ENCODE peak calls at places on chromosomes 6 and 20, in five cellular contexts. Q, B, K, P and I are unnamed samples.

GRCh38 chr6:87182940-87183339 is 27.6 kb downstream of the ZNF292 start:
- DNase-seq in B (no peak), Q (no peak), K (no peak), P (no peak), I (no peak)

GRCh38 chr6:121925024-121925423 is 474.4 kb upstream of the HSF2 start:
- DNase-seq in P (no peak), B (peak; percentile 70), K (no peak), Q (no peak), I (no peak)

GRCh38 chr6:162019311-162019710 is 708.3 kb downstream of the PRKN start:
- DNase-seq in P (no peak), B (no peak), K (no peak), Q (no peak), I (no peak)

GRCh38 chr20:57404419-57405072 is 13.3 kb downstream of the RBM38 start:
- DNase-seq in Q (no peak), B (no peak), K (no peak), P (no peak), I (no peak)

GRCh38 chr6:85864453-85865401 is 222.0 kb upstream of the SYNCRIP start:
- DNase-seq in P (no peak), B (peak; percentile 31), Q (no peak), K (no peak), I (no peak)

GRCh38 chr20:57205625-57206219 is 60.7 kb downstream of the BMP7 start:
- DNase-seq in K (no peak), Q (no peak), P (peak; percentile 20), B (peak; percentile 77), I (peak; percentile 78)

GRCh38 chr6:116011520-116011919 is 49.2 kb downstream of the FRK start:
- DNase-seq in P (no peak), K (no peak), B (no peak), Q (no peak), I (no peak)

GRCh38 chr20:17843246-17844132 is 125.1 kb downstream of the SNX5 start:
- DNase-seq in B (peak; percentile 97), K (peak; percentile 75), P (no peak), Q (no peak), I (peak; percentile 97)

GRCh38 chr6:38152620-38153019 is 333.1 kb downstream of the ZFAND3 start:
- DNase-seq in P (no peak), K (no peak), Q (no peak), B (no peak), I (no peak)

GRCh38 chr20:33986560-33987216 is 7.0 kb upstream of the RALY start:
- DNase-seq in K (no peak), P (no peak), B (no peak), Q (no peak), I (no peak)

GRCh38 chr20:5095931-5096330 is 23.8 kb downstream of the PCNA start:
- DNase-seq in B (no peak), Q (no peak), K (peak; percentile 36), P (no peak), I (no peak)

GRCh38 chr6:123089223-123089622 is 93.2 kb downstream of the CLVS2 start:
- DNase-seq in K (no peak), B (no peak), Q (no peak), P (no peak), I (no peak)

GRCh38 chr6:56087421-56087820 is 160.0 kb downstream of the COL21A1 start:
- DNase-seq in P (no peak), K (no peak), B (peak; percentile 28), Q (no peak), I (no peak)

GRCh38 chr20:49078310-49078709 is 32.2 kb downstream of the CSE1L start:
- DNase-seq in Q (no peak), P (no peak), K (no peak), B (no peak), I (no peak)

GRCh38 chr6:109561844-109562243 is 78.8 kb upstream of the ZBTB24 start:
- DNase-seq in B (no peak), P (no peak), Q (no peak), K (no peak), I (no peak)

GRCh38 chr6:390914-391558 is 516 bp upstream of the IRF4 start:
- DNase-seq in Q (peak; percentile 68), K (no peak), P (no peak), B (no peak), I (no peak)

GRCh38 chr20:42083280-42083679 is 465.1 kb upstream of the CHD6 start:
- DNase-seq in Q (no peak), P (no peak), K (no peak), B (no peak), I (no peak)

GRCh38 chr6:7919871-7920270 is 9.3 kb upstream of the TXNDC5 start:
- DNase-seq in P (peak; percentile 34), B (no peak), K (no peak), Q (no peak), I (no peak)

GRCh38 chr20:24842591-24843442 is 106.3 kb upstream of the CST7 start:
- DNase-seq in B (no peak), K (no peak), Q (no peak), P (no peak), I (no peak)

GRCh38 chr20:61735503-61735785 is 330.2 kb downstream of the TAF4 start:
- DNase-seq in K (no peak), Q (no peak), B (no peak), P (no peak), I (no peak)

GRCh38 chr6:2412731-2413130 is 167.3 kb upstream of the GMDS start:
- DNase-seq in Q (no peak), P (no peak), K (no peak), B (peak; percentile 90), I (no peak)

GRCh38 chr20:47075263-47075662 is 180.6 kb downstream of the EYA2 start:
- DNase-seq in B (no peak), Q (no peak), K (no peak), P (no peak), I (no peak)

GRCh38 chr20:50520222-50520877 is 10.2 kb downstream of the PTPN1 start:
- DNase-seq in B (no peak), P (no peak), K (no peak), Q (no peak), I (no peak)

GRCh38 chr6:167116109-167116837 is 6.6 kb upstream of the CCR6 start:
- DNase-seq in Q (no peak), B (no peak), P (no peak), K (no peak), I (no peak)

GRCh38 chr6:163839296-163839695 is 424.8 kb downstream of the QKI start:
- DNase-seq in P (no peak), B (no peak), Q (no peak), K (no peak), I (no peak)

GRCh38 chr6:235763-236360 is 56.4 kb upstream of the DUSP22 start:
- DNase-seq in K (no peak), P (no peak), B (peak; percentile 61), Q (peak; percentile 34), I (no peak)

GRCh38 chr20:32995802-32996201 is 8.4 kb downstream of the SUN5 start:
- DNase-seq in P (no peak), B (no peak), K (no peak), Q (no peak), I (no peak)

GRCh38 chr20:46088409-46089075 is 1.2 kb downstream of the NCOA5 start:
- DNase-seq in P (peak; percentile 22), B (peak; percentile 8), Q (peak; percentile 26), K (no peak), I (peak; percentile 24)

DNA sequence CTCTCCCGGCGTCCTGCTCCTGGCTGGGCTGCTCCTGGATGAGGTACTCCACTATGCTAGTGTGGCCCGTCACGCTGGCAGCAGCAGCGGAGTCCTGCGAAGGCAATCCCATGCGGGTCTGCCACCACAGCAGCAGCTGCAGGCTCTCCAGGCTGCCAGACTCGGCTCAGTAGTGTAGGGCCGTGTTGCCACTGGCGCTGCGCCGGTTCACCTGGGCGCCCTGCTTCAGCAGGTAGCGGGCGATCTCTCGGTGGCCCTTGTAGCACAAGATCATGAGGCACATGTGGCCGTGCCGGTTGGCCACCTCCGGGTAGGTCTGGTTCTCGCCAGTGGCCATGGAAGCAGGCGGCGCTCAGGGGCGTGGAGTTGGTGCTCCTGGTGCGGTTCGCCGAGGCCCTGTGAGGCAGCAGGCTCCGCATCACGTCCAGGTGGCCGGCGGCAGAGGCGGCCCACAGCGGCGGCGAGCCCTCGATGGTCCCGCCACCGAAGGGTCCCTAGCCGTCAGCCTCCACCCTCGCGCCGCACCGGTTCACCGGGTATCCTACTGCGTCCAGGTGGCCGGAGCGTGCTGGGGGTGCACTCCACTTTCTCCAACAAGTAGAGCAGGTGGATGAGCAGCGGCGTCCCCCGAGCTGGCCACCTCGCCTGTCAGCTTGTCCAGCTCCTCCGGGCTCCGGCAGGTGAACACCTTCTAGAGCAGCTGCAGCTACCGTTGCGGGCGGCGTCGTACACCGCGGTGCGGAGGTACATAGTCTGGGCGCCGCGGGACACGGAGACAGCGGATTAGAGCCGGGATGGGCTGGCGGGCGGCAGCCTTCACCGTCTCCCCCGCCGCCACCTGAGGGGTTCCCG is 19.8 kb downstream of the RFPL4B start:
- DNase-seq in P (no peak), B (no peak), K (no peak), Q (no peak), I (no peak)
- H3K4me1 ChIP-seq in P (no peaks in the 10 kb centered on the region), B (no peaks in the 10 kb centered on the region), K (no peaks in the 10 kb centered on the region), Q (peaks cover 6% of the 10 kb centered on the region), I (no peaks in the 10 kb centered on the region)

DNA sequence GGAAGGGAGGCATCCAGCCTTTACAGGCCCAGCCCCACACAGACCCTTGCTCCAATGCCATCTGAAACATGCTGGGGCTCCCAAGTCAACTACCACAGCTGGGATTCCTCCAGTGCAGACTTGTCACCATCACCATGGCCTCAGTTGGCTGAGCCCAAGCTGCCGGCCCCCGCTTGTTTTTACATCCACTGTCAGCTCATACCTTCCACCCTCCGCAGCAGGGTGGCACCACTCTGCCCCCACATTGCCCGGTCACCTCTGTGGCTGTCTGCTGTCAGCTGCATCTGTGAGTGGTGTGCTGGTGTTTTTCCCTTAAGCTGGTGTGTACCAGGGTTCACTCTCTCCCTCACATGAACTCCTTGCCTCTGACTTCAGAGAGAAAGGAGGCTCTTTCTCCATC is 26.0 kb downstream of the GFOD1 start:
- DNase-seq in K (no peak), B (no peak), P (no peak), Q (no peak), I (no peak)
- H3K4me1 ChIP-seq in K (peaks cover 68% of the 10 kb centered on the region), B (peaks cover 16% of the 10 kb centered on the region), P (peaks cover 12% of the 10 kb centered on the region), Q (peaks cover 24% of the 10 kb centered on the region), I (peaks cover 41% of the 10 kb centered on the region)

DNA sequence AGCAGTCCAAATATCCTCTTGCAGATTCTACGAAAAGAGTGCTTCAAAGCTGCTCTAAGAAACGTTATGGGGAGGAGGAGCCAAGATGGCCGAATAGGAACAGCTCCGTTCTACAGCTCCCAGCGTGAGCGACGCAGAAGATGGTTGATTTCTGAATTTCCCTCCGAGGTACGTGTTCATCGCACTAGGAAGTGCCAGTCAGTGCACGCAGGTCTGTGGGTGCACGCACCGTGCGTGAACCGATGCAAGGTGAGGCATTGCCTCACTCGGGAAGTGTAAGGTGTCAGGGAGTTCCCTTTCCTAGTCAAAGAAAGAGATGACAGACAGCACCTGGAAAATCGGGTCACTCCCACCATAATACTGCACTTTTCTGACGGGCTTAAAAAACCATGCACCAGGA is 272.1 kb upstream of the DEFB115 start:
- DNase-seq in B (no peak), Q (no peak), K (no peak), P (no peak), I (no peak)
- H3K4me1 ChIP-seq in B (no peaks in the 10 kb centered on the region), Q (no peaks in the 10 kb centered on the region), K (no peaks in the 10 kb centered on the region), P (no peaks in the 10 kb centered on the region), I (no peaks in the 10 kb centered on the region)

GRCh38 chr20:20018366-20018765 is 1.2 kb downstream of the NAA20 start:
- DNase-seq in B (no peak), K (no peak), P (no peak), Q (no peak), I (no peak)
- H3K4me1 ChIP-seq in B (peaks cover 17% of the 10 kb centered on the region), K (peaks cover 29% of the 10 kb centered on the region), P (peaks cover 22% of the 10 kb centered on the region), Q (peaks cover 7% of the 10 kb centered on the region), I (peaks cover 16% of the 10 kb centered on the region)

GRCh38 chr6:75209432-75209723 is 3.5 kb upstream of the COL12A1 start:
- DNase-seq in P (no peak), B (no peak), Q (no peak), K (no peak), I (no peak)
- H3K4me1 ChIP-seq in P (peaks cover 4% of the 10 kb centered on the region), B (peaks cover 15% of the 10 kb centered on the region), Q (peaks cover 21% of the 10 kb centered on the region), K (peaks cover 65% of the 10 kb centered on the region), I (peaks cover 53% of the 10 kb centered on the region)

GRCh38 chr6:35585688-35586087 is 73.0 kb upstream of the TULP1 start:
- DNase-seq in P (no peak), B (no peak), Q (no peak), K (no peak), I (no peak)
- H3K4me1 ChIP-seq in P (no peaks in the 10 kb centered on the region), B (no peaks in the 10 kb centered on the region), Q (no peaks in the 10 kb centered on the region), K (peaks cover 68% of the 10 kb centered on the region), I (no peaks in the 10 kb centered on the region)